ENCODE peak calls at places on chromosomes 13 and 19, in eight cellular contexts. Y is A549, B is ovary, P is body of pancreas, N is bronchial epithelial cell, X is endodermal cell, H is lung, C is heart left ventricle. R is an unnamed sample.
A peak's percentile ranks its signal among the peaks of the same experiment; 100 is the strongest.

GRCh38 chr19:51702754-51703654 is 9.9 kb downstream of the SPACA6 start:
- DNase-seq in B (peak; percentile 68), N (peak; percentile 41), C (no peak), P (peak; percentile 57), X (peak; percentile 92), H (peak; percentile 46), Y (no peak), R (no peak)

GRCh38 chr13:50130686-50131051 is 115.4 kb downstream of the KCNRG start:
- DNase-seq in P (no peak), C (peak; percentile 65), H (no peak), N (peak; percentile 32), Y (peak; percentile 28), X (peak; percentile 80), B (no peak), R (peak; percentile 67)

GRCh38 chr13:109576331-109576813 is 210.0 kb downstream of the IRS2 start:
- DNase-seq in Y (peak; percentile 97), H (no peak), N (peak; percentile 23), B (no peak), P (no peak), X (no peak), C (no peak), R (no peak)

GRCh38 chr13:50069255-50069654 is 54.0 kb downstream of the KCNRG start:
- DNase-seq in X (no peak), H (no peak), B (no peak), Y (no peak), C (no peak), P (no peak), N (peak; percentile 39), R (peak; percentile 57)

GRCh38 chr13:21911916-21912315 is 241.0 kb downstream of the FGF9 start:
- DNase-seq in P (no peak), C (no peak), B (no peak), H (no peak), X (no peak), N (no peak), Y (no peak), R (no peak)

GRCh38 chr13:23617551-23618014 is 47.4 kb downstream of the TNFRSF19 start:
- DNase-seq in H (no peak), N (no peak), X (no peak), P (no peak), B (no peak), Y (no peak), C (no peak), R (peak; percentile 69)

GRCh38 chr19:45217193-45217956 is 27.8 kb downstream of the EXOC3L2 start:
- DNase-seq in C (no peak), B (no peak), P (no peak), N (no peak), H (no peak), X (peak; percentile 64), Y (no peak), R (no peak)

GRCh38 chr13:109803822-109804221 is 17.4 kb upstream of the IRS2 start:
- DNase-seq in N (no peak), H (no peak), P (no peak), C (no peak), B (no peak), X (no peak), Y (no peak), R (no peak)

GRCh38 chr19:7820588-7820987 is 9.4 kb upstream of the EVI5L start:
- DNase-seq in P (no peak), C (no peak), H (no peak), B (no peak), Y (no peak), X (no peak), N (no peak), R (no peak)

DNA sequence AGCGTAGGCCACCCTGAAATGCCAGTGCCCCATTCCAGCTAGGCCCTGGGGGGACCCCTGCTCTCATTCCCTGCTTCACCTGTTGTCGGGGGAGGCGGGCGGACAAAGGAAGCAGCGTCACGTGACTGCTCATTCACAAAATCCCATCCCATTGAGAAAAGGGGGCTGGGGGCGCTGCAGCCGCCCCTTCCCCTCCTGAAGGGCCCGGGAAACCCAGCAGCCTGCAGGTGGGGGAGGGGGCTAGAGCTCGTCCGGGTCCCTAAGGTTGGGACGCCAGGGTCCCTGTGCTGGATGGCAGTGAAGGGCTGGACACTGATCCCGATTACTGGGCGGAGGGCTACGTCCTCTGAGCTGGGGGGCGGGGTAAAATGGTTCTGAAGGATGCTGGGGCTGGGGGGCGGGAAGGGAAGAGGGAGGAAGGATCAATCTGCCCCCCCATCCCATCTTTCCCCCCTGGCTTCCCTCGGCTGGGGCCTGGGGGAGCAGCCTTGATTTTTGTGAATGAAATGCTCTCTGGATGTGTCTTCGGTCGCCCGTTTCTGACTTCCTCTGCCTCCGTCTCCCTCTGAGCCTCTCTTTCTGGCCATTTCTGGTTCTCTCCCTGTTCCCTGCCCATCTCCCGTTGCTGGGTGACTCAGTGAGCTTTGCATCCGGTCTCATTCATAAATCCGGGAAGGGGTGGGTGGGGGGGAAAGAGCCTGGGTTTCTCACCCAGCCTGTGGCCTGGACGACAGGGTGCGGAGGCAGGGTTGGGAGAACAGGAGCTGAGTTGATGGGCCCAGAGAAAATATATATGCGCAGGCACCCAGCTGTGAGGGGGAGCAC is 816 bp downstream of the SPRED3 start:
- DNase-seq in C (no peak), P (no peak), H (no peak), N (peak; percentile 81), B (no peak), Y (peak; percentile 53), X (peak; percentile 82), R (peak; percentile 76)
- H3K4me3 ChIP-seq in C (peak overlapping the region; percentile 50), P (no peak overlapping the region), H (peak overlapping the region; percentile 0), N (peak overlapping the region; percentile 63), B (peak overlapping the region; percentile 52), Y (peak overlapping the region; percentile 61), X (peak overlapping the region; percentile 94), R (peak overlapping the region; percentile 90)

GRCh38 chr13:73499685-73500084 is 440.9 kb downstream of the KLF5 start:
- DNase-seq in X (no peak), Y (no peak), B (no peak), N (no peak), H (no peak), C (no peak), P (no peak), R (no peak)

DNA sequence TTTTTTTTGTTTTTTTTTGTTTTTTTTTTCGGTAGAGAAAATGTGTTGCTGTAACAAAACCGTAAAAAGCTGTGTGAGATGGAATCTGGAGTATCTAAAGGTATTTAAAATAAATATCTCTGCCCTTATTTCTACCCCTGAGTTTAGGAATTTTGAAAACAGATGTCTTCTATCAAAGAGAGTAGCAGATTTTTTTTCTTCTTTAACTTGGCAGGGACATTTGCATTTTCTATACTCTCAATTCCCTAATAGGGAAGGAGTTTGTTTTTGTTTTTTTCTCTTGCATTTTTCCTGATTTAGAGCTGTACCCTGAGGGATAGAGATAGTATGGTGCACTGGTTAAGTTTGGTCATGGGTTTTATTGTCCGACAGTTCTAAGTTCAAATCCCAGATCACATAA is 446.7 kb downstream of the KLF5 start:
- DNase-seq in Y (no peak), C (no peak), X (no peak), N (no peak), H (no peak), B (no peak), P (no peak), R (peak; percentile 12)
- TF ChIP-seq CTCF in Y (no peak), C (no peak), X (no peak), N (no peak), H (no peak), B (no peak), P (no peak), R (no peak)

GRCh38 chr19:3608750-3609322 is 2.2 kb upstream of the TBXA2R start:
- DNase-seq in P (no peak), B (peak; percentile 36), C (no peak), Y (no peak), H (no peak), X (no peak), N (no peak), R (no peak)
- H3K4me3 ChIP-seq in P (no peak overlapping the region), B (no peak overlapping the region), C (no peak overlapping the region), Y (no peak overlapping the region), H (no peak overlapping the region), X (no peak overlapping the region), N (no peak overlapping the region), R (no peak overlapping the region)

GRCh38 chr19:35983177-35983576 is 11.8 kb upstream of the SDHAF1 start:
- DNase-seq in C (no peak), B (no peak), H (no peak), N (no peak), P (no peak), Y (no peak), X (no peak), R (no peak)

GRCh38 chr19:35987571-35987896 is 7.5 kb upstream of the SDHAF1 start:
- DNase-seq in X (no peak), Y (no peak), H (no peak), N (no peak), P (no peak), C (no peak), B (no peak), R (no peak)

GRCh38 chr19:35986111-35986510 is 8.9 kb upstream of the SDHAF1 start:
- DNase-seq in H (no peak), B (no peak), C (no peak), X (no peak), P (no peak), Y (no peak), N (no peak), R (no peak)

GRCh38 chr19:35988824-35989223 is 6.2 kb upstream of the SDHAF1 start:
- DNase-seq in Y (no peak), H (no peak), N (no peak), B (no peak), X (no peak), C (no peak), P (no peak), R (no peak)

DNA sequence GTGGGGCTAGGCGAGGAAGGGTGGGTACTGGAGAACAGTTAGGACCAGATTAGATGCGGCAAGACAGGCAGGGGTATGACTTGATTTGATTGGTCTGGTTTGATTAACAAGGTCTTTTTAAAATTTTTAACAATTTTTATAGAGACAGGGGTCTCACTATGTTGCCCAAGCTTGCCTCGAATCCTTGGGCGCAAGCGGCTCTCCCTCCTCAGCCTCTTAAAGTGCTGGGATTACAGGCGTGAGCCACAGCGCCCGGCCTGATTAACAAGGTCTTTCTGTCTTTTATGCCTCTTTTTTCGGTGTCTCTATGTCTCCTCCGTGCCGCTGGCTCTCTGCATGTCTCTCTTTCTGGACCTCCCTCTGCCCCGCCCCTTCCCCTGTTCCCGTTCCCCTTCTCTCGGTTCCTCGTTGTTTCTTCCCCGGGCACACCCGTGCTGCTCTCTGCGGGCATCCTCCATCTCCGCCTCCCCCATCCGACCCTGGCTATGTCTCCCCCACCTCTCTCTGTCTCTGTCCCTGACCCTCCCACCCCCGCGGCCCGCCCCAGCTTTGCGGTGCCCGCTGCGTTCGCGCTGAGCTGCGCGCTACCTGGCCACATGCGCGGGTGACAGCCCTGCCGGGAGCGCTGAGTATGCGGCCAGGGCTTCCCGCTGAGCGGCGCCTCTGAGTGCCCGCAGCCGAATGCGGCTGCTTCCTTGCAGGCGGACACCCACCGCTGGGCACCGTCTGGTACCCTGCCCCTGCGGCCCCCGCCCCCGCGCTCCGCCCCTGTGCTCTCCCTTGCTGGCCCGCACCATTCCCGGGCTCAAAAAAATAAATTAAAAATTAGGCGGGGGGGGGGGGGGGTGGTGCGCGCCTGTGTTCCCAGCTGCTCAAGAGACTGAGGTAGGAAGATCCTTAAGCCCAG is 8.1 kb upstream of the SDHAF1 start:
- DNase-seq in C (no peak), P (no peak), N (no peak), X (peak; percentile 87), Y (peak; percentile 59), H (peak; percentile 39), B (no peak), R (no peak)
- TF ChIP-seq CTCF in C (no peak), P (no peak), N (peak; percentile 17), X (no peak), Y (peak; percentile 18), H (no peak), B (no peak), R (no peak)

R was measured in fibroblast of the aortic adventitia.